ENCODE peak calls at places on chromosomes 11 and 22, in eight cellular contexts. O is SJSA1; E is iris pigment epithelial cell; C is naive thymus-derived CD4-positive, alpha-beta T cell; W is cardiac fibroblast; Q is iPS DF 19.7; P is brain microvascular endothelial cell; H is nucleus accumbens. G is an unnamed sample.

GRCh38 chr11:126647735-126648134 is 292.2 kb downstream of the ST3GAL4 start:
- DNase-seq in O (peak; percentile 88), E (peak; percentile 45), C (no peak), W (peak; percentile 42), Q (no peak), P (peak; percentile 74), H (no peak), G (no peak)

GRCh38 chr11:92125316-92125715 is 99.3 kb upstream of the FAT3 start:
- DNase-seq in O (no peak), E (no peak), C (no peak), W (no peak), Q (no peak), P (no peak), H (no peak), G (no peak)

GRCh38 chr11:71071736-71072509 is 180.5 kb downstream of the SHANK2 start:
- DNase-seq in O (no peak), E (no peak), C (no peak), W (no peak), Q (no peak), P (no peak), H (no peak), G (no peak)

GRCh38 chr11:60502221-60502775 is 9.7 kb downstream of the MS4A12 start:
- DNase-seq in O (no peak), E (no peak), C (no peak), W (no peak), Q (no peak), P (no peak), H (no peak), G (no peak)

GRCh38 chr11:45722144-45722543 is 56.7 kb upstream of the CHST1 start:
- DNase-seq in O (no peak), E (no peak), C (no peak), W (no peak), Q (peak; percentile 86), P (no peak), H (no peak), G (no peak)

GRCh38 chr11:13386567-13386966 is 76.5 kb downstream of the BTBD10 start:
- DNase-seq in O (no peak), E (no peak), C (no peak), W (no peak), Q (no peak), P (no peak), H (no peak), G (no peak)

GRCh38 chr22:43624144-43624998 is 187.7 kb downstream of the EFCAB6 start:
- DNase-seq in O (peak; percentile 22), E (peak; percentile 6), C (no peak), W (no peak), Q (no peak), P (peak; percentile 8), H (no peak), G (no peak)

GRCh38 chr11:66850588-66851250 is 6.1 kb upstream of the LRFN4 start:
- DNase-seq in O (no peak), E (no peak), C (no peak), W (no peak), Q (no peak), P (no peak), H (no peak), G (no peak)

GRCh38 chr11:130216221-130216550 is 56.6 kb downstream of the ST14 start:
- DNase-seq in O (no peak), E (no peak), C (no peak), W (no peak), Q (no peak), P (no peak), H (no peak), G (no peak)

GRCh38 chr11:83025267-83025704 is 46.4 kb downstream of the RAB30 start:
- DNase-seq in O (no peak), E (peak; percentile 55), C (no peak), W (peak; percentile 24), Q (no peak), P (no peak), H (no peak), G (peak; percentile 96)

GRCh38 chr22:42173183-42173926 is 42.7 kb upstream of the CYP2D6 start:
- DNase-seq in O (no peak), E (no peak), C (no peak), W (peak; percentile 18), Q (no peak), P (no peak), H (no peak), G (no peak)

GRCh38 chr11:2811206-2812091 is 74.1 kb downstream of the CDKN1C start:
- DNase-seq in O (no peak), E (no peak), C (no peak), W (no peak), Q (no peak), P (no peak), H (no peak), G (no peak)

GRCh38 chr22:32721328-32722180 is 80.0 kb upstream of the TIMP3 start:
- DNase-seq in O (no peak), E (no peak), C (no peak), W (no peak), Q (no peak), P (no peak), H (no peak), G (no peak)